ENCODE peak calls at places on chromosomes 7 and 10, in eight cellular contexts. G, W, S, O, R, L, Z and H are unnamed samples. For H3K4me1, the result is how much of the 10 kb centered on the place peaks cover.

GRCh38 chr10:87038286-87038717 is 18.2 kb downstream of the FAM25A start:
- DNase-seq in G (no peak), W (no peak), S (no peak), O (no peak), R (no peak), L (peak), Z (no peak), H (no peak)

GRCh38 chr7:8435120-8435519 is 1.7 kb downstream of the NXPH1 start:
- DNase-seq in G (no peak), W (no peak), S (no peak), O (no peak), R (no peak), L (no peak), Z (no peak), H (no peak)

GRCh38 chr10:82558208-82558607 is 683.2 kb downstream of the NRG3 start:
- DNase-seq in G (peak), W (no peak), S (no peak), O (no peak), R (no peak), L (no peak), Z (no peak), H (no peak)

GRCh38 chr10:9869185-9869584 is 1148.5 kb upstream of the CELF2 start:
- DNase-seq in G (no peak), W (no peak), S (no peak), O (no peak), R (no peak), L (no peak), Z (no peak), H (no peak)

GRCh38 chr7:143042159-143042820 is 9.9 kb upstream of the OR6V1 start:
- DNase-seq in G (peak), W (no peak), S (no peak), O (no peak), R (no peak), L (peak), Z (no peak), H (no peak)

GRCh38 chr7:32039000-32039756 is 31.0 kb downstream of the PDE1C start:
- DNase-seq in G (peak), W (no peak), S (no peak), O (no peak), R (no peak), L (no peak), Z (peak), H (no peak)

GRCh38 chr7:82778021-82778420 is 334.4 kb upstream of the CACNA2D1 start:
- DNase-seq in G (no peak), W (no peak), S (no peak), O (no peak), R (no peak), L (peak), Z (no peak), H (no peak)

GRCh38 chr7:57867884-57868701 is 418.1 kb downstream of the ZNF716 start:
- DNase-seq in G (no peak), W (peak), S (no peak), O (peak), R (no peak), L (peak), Z (peak), H (no peak)

GRCh38 chr7:106284516-106285050 is at the start of gene NAMPT:
- DNase-seq in G (peak), W (peak), S (no peak), O (peak), R (no peak), L (peak), Z (peak), H (no peak)

GRCh38 chr10:105150486-105150885 is 509.4 kb downstream of the SORCS3 start:
- DNase-seq in G (no peak), W (no peak), S (no peak), O (no peak), R (no peak), L (no peak), Z (no peak), H (no peak)

GRCh38 chr7:135486258-135486657 is 23.6 kb downstream of the CNOT4 start:
- DNase-seq in G (no peak), W (no peak), S (no peak), O (no peak), R (no peak), L (peak), Z (no peak), H (no peak)

GRCh38 chr10:45008524-45009161 is 7.9 kb downstream of the ZNF22 start:
- DNase-seq in G (peak), W (no peak), S (peak), O (no peak), R (peak), L (peak), Z (no peak), H (peak)

GRCh38 chr10:273088-273487 is 137.8 kb downstream of the ZMYND11 start:
- DNase-seq in G (no peak), W (no peak), S (no peak), O (no peak), R (no peak), L (no peak), Z (no peak), H (no peak)

GRCh38 chr7:4073052-4073451 is 609.0 kb upstream of the FOXK1 start:
- DNase-seq in G (no peak), W (no peak), S (no peak), O (no peak), R (no peak), L (no peak), Z (no peak), H (no peak)

GRCh38 chr7:103702454-103702853 is 256.4 kb upstream of the SLC26A5 start:
- DNase-seq in G (no peak), W (no peak), S (no peak), O (no peak), R (no peak), L (peak), Z (no peak), H (no peak)

GRCh38 chr10:74189999-74190421 is 39.0 kb downstream of the ADK start:
- DNase-seq in G (peak), W (no peak), S (peak), O (no peak), R (peak), L (peak), Z (no peak), H (no peak)

GRCh38 chr7:39621261-39621660 is 2.1 kb upstream of the RALA start:
- DNase-seq in G (no peak), W (no peak), S (no peak), O (no peak), R (no peak), L (peak), Z (no peak), H (no peak)

GRCh38 chr7:45240926-45241325 is 83.3 kb downstream of the RAMP3 start:
- DNase-seq in G (no peak), W (no peak), S (no peak), O (no peak), R (no peak), L (no peak), Z (no peak), H (no peak)

GRCh38 chr10:74548676-74549075 is 277.7 kb upstream of the KAT6B start:
- DNase-seq in G (no peak), W (no peak), S (no peak), O (no peak), R (peak), L (no peak), Z (no peak), H (no peak)

GRCh38 chr7:29306276-29307036 is 111.9 kb downstream of the CHN2 start:
- DNase-seq in G (no peak), W (no peak), S (no peak), O (no peak), R (no peak), L (no peak), Z (no peak), H (no peak)

GRCh38 chr10:33291053-33291592 is 43.3 kb downstream of the NRP1 start:
- DNase-seq in G (no peak), W (no peak), S (no peak), O (no peak), R (no peak), L (peak), Z (no peak), H (no peak)

GRCh38 chr10:113025487-113025886 is 75.4 kb downstream of the TCF7L2 start:
- DNase-seq in G (no peak), W (no peak), S (no peak), O (no peak), R (no peak), L (no peak), Z (no peak), H (no peak)
- H3K4me1 ChIP-seq in G (under half), W (half or more), S (half or more), O (half or more), R (half or more), L (under half), Z (under half), H (under half)

GRCh38 chr10:72254891-72255568 is 18.7 kb upstream of the DDIT4 start:
- DNase-seq in G (peak), W (peak), S (no peak), O (peak), R (no peak), L (peak), Z (peak), H (no peak)
- H3K27ac ChIP-seq in G (peak), W (peak), S (peak), O (peak), R (peak), L (no peak), Z (peak), H (peak)

GRCh38 chr10:14579405-14579804 is 195.3 kb downstream of the FAM107B start:
- DNase-seq in G (no peak), W (no peak), S (no peak), O (no peak), R (no peak), L (peak), Z (no peak), H (no peak)
- H3K4me1 ChIP-seq in G (under half), W (under half), S (under half), O (under half), R (under half), L (under half), Z (under half), H (under half)

GRCh38 chr10:60537697-60538096 is 148.0 kb upstream of the ANK3 start:
- DNase-seq in G (no peak), W (no peak), S (peak), O (no peak), R (peak), L (peak), Z (no peak), H (no peak)

GRCh38 chr10:60542691-60543090 is 153.0 kb upstream of the ANK3 start:
- DNase-seq in G (no peak), W (no peak), S (no peak), O (no peak), R (no peak), L (no peak), Z (no peak), H (no peak)

GRCh38 chr10:60536529-60537114 is 146.9 kb upstream of the ANK3 start:
- DNase-seq in G (no peak), W (no peak), S (peak), O (no peak), R (peak), L (peak), Z (no peak), H (no peak)

DNA sequence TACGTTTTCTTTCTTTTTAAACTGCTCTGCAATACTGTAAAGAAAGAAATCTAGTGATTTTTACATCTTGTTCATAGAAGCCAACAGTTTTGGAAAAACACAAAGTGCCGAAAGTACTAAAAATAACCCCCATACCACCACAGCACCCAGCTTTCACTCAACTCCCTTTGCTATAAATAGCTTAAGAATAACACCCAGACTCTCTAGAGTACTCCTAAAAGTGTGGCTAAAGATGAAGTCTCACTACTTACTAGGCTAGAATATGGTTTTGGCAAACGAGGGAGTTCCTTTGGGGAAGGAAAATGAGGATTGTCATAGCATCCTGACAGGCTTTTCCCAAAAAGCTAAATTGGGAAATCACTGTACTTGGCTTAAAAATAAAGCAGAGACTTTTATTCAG is 151.8 kb upstream of the ANK3 start:
- DNase-seq in G (no peak), W (no peak), S (no peak), O (no peak), R (no peak), L (no peak), Z (no peak), H (no peak)
- H3K27ac ChIP-seq in G (no peak), W (no peak), S (no peak), O (no peak), R (no peak), L (no peak), Z (no peak), H (no peak)

GRCh38 chr7:27123021-27123476 is 7.5 kb downstream of the HOXA4 start:
- DNase-seq in G (no peak), W (no peak), S (no peak), O (no peak), R (no peak), L (no peak), Z (no peak), H (no peak)
- H3K4me1 ChIP-seq in G (under half), W (under half), S (half or more), O (under half), R (half or more), L (under half), Z (under half), H (under half)

DNA sequence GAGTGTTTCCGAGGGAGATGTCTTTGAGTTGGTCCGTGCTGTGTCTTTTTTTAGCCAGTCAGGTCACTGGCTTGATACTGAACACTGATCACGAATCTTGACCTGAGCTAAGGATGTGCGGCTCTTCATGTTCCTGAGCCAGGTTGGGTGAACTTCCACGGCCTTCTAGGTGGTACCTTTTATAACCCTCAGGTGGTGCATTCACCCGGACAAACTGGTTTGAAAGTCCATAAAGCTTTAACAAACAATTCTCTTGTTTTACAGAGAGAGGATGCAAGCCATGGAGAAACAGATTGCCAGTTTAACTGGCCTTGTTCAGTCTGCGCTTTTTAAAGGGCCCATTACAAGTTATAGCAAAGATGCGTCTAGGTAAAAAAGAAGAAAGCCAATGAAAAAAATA is 229.5 kb downstream of the ARHGAP21 start:
- DNase-seq in G (no peak), W (no peak), S (no peak), O (no peak), R (no peak), L (no peak), Z (no peak), H (no peak)
- H3K27ac ChIP-seq in G (peak), W (no peak), S (no peak), O (no peak), R (no peak), L (no peak), Z (no peak), H (no peak)

GRCh38 chr10:107425844-107426553 is 261.5 kb upstream of the SORCS1 start:
- DNase-seq in G (no peak), W (no peak), S (no peak), O (no peak), R (no peak), L (no peak), Z (no peak), H (no peak)
- H3K4me1 ChIP-seq in G (under half), W (under half), S (under half), O (under half), R (under half), L (under half), Z (under half), H (under half)